ENCODE peak calls at places on chromosomes 4 and X, in six cellular contexts. S is IMR-90, U is omental fat pad, N is Panc1, J is heart left ventricle, D is lung. F is an unnamed sample.

GRCh38 chrX:54447461-54447860 is 7.3 kb downstream of the TSR2 start:
- ATAC-seq in S (peak), U (no peak), N (peak), J (no peak), D (no peak), F (no peak)

GRCh38 chr4:108204518-108204917 is 35.8 kb upstream of the LEF1 start:
- ATAC-seq in S (peak), U (no peak), N (no peak), J (no peak), D (no peak), F (no peak)

GRCh38 chr4:7295201-7295916 is 103.0 kb downstream of the SORCS2 start:
- ATAC-seq in S (no peak), U (no peak), N (peak), J (peak), D (peak), F (peak)

GRCh38 chr4:152197211-152197610 is 338.7 kb downstream of the FBXW7 start:
- ATAC-seq in S (no peak), U (no peak), N (no peak), J (peak), D (no peak), F (no peak)

GRCh38 chr4:172705565-172705964 is 463.0 kb upstream of the GALNT7 start:
- ATAC-seq in S (no peak), U (no peak), N (no peak), J (no peak), D (no peak), F (no peak)

GRCh38 chr4:8539661-8540060 is 40.5 kb upstream of the GPR78 start:
- ATAC-seq in S (no peak), U (no peak), N (no peak), J (no peak), D (no peak), F (no peak)

GRCh38 chrX:107135965-107136307 is 17.3 kb upstream of the RBM41 start:
- ATAC-seq in S (no peak), U (no peak), N (no peak), J (no peak), D (no peak), F (no peak)

GRCh38 chr4:122156819-122157218 is 4.7 kb downstream of the BLTP1 start:
- ATAC-seq in S (no peak), U (no peak), N (no peak), J (no peak), D (no peak), F (no peak)

GRCh38 chrX:129980540-129981206 is 1.8 kb upstream of the BCORL1 start:
- ATAC-seq in S (peak), U (peak), N (peak), J (peak), D (peak), F (peak)

GRCh38 chr4:61493041-61493440 is 292.9 kb downstream of the ADGRL3 start:
- ATAC-seq in S (no peak), U (no peak), N (no peak), J (no peak), D (no peak), F (no peak)

GRCh38 chrX:6184900-6185515 is 43.7 kb downstream of the NLGN4X start:
- ATAC-seq in S (no peak), U (no peak), N (no peak), J (no peak), D (no peak), F (no peak)

GRCh38 chrX:40155617-40156471 is 58.1 kb upstream of the BCOR start:
- ATAC-seq in S (no peak), U (no peak), N (peak), J (no peak), D (no peak), F (no peak)

GRCh38 chrX:85196319-85196718 is 47.3 kb downstream of the SATL1 start:
- ATAC-seq in S (no peak), U (no peak), N (no peak), J (no peak), D (no peak), F (no peak)

GRCh38 chr4:168839758-168840385 is 170.2 kb downstream of the CBR4 start:
- ATAC-seq in S (no peak), U (peak), N (no peak), J (peak), D (no peak), F (peak)

DNA sequence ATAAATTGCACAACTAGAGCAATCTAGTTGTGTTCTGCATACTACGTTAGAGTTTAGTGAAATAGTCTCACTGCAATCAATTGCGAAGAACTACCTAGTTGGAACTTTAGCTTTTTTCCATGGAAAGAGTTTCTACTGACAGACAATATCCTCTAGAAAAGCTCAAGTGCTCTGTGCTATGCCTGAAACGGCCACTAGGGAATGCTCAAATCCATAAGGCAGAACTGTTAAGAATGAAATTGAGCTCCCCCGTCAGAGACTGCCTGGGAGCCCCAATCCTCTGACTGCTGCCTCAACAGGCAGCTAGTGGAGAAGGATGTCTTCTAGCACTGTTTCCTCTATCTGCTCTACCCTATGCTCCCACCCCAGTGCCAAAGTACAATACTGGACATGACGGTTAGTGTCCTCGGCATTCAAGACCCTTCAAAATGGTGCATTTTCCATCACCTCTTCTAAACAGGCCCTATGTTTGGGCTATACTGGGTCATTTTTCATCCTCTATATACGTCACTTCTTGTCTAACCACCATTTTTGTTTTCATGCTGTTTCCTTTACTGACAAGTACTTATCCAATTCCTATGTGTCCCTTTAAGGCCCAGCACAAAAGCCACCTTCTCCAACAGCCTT is 35.3 kb downstream of the FRMD7 start:
- ATAC-seq in S (peak), U (no peak), N (peak), J (peak), D (no peak), F (peak)
- TF ChIP-seq CTCF in S (peak), U (no peak), N (peak), J (peak), D (peak), F (peak)

DNA sequence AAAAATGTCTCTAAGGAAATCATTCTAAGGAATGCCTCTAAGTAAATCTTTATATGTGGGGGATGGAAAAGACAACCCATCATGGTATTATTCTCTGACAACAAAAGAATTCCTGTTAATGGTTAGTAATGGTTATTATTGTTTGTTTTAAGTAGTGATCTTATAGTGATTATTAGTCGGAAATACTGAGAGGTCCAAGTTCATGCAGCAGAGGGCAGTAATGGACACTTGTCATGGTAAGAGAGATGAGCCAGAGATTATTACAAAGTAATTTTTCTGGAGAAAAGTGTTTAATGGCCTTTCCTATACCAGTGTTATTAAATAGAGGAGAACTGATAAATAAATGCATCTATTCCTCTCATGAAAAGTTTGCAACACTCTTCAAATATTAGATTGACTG is 8.1 kb upstream of the DKK2 start:
- ATAC-seq in S (no peak), U (no peak), N (no peak), J (no peak), D (no peak), F (no peak)
- TF ChIP-seq CTCF in S (peak), U (no peak), N (no peak), J (no peak), D (no peak), F (no peak)

GRCh38 chr4:56112377-56112776 is 163.6 kb downstream of the CEP135 start:
- ATAC-seq in S (no peak), U (no peak), N (no peak), J (no peak), D (no peak), F (no peak)
- TF ChIP-seq CTCF in S (no peak), U (no peak), N (peak), J (no peak), D (no peak), F (no peak)

DNA sequence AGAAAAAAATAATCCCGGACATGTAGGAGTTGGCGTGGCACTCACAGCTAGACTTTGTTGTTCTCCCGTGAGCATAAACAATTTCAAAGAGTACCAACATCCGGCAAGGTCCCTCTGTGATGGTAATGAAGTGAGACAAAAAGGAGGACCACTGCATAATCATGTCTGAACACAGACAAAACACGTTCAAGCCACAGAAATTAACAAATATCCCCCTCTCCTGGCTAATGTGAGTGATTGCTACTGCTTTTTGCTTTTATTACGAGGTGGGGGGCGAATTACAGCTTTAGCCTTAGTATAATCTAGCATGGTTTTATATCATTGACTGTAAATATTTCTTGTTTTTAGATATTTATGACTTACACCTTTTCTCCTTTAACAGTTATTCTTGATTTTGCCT is 118.5 kb downstream of the PLS3 start:
- ATAC-seq in S (peak), U (no peak), N (no peak), J (no peak), D (no peak), F (no peak)
- TF ChIP-seq CTCF in S (peak), U (no peak), N (peak), J (peak), D (no peak), F (no peak)

DNA sequence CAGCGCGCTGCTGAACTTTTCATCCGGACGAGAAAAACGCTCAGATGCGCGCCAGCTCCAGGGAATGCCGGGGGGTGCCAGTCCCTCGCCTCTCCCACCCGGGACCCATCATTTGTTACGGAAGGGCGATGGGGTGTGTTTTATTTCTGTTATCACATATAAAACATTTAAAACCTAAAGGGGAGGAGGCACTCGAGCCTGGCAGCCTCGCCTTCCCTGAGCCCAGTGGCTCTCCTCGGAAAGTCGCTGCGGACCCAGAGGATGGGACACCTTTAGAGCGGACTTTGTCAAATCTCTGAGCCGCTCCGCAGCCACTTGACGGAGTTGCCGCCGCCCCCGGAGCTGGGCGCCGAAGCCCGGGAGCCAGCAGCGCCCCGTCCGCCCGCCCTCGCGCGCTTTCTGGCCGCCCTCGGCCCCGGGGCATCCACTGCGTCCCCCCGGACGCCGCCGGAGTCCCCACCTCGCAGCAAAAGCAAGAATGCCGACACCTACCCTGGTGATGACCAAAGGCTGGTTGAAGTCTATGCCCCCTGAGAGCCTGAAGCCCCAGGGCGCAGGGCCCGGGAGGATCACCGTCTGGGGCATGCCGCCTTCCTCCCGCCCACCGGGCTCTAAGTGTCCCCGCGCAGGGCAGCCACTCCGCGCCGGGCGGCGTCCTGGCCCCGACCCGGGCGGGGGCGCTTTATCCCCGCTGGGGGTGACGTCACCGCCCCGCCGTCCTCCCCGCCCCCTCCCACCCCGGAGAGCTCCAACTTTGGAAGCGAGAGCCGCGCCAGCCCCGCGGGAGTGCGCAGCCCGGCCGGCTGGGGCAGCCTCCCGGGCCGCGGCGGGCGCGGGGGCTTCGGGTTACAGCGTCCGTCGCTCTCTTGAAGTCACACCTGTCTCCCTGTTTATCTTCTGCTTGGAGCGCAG is at the start of gene PDLIM3:
- ATAC-seq in S (peak), U (peak), N (peak), J (peak), D (peak), F (peak)
- TF ChIP-seq CTCF in S (no peak), U (no peak), N (no peak), J (no peak), D (no peak), F (no peak)

GRCh38 chr4:177579649-177580048 is 137.4 kb upstream of the AGA start:
- ATAC-seq in S (no peak), U (no peak), N (no peak), J (no peak), D (no peak), F (no peak)
- TF ChIP-seq CTCF in S (peak), U (no peak), N (peak), J (no peak), D (no peak), F (no peak)